ENCODE peak calls at places on chromosome 20, in six cellular contexts. M is stimulated activated naive CD8-positive, alpha-beta T cell treated with anti-CD3 and anti-CD28 coated beads, Interleukin-15, amount 100 ng/mL, for 72 hours; C is body of pancreas; D is B cell; T is naive thymus-derived CD8-positive, alpha-beta T cell; Q is RWPE2. H is an unnamed sample.

GRCh38 chr20:41293269-41294037 is 24.1 kb downstream of the ZHX3 start:
- ATAC-seq in M (no peak), C (no peak), D (no peak), T (no peak), Q (peak; percentile 49), H (peak; percentile 28)

GRCh38 chr20:63326314-63327228 is 33.6 kb downstream of the COL20A1 start:
- ATAC-seq in M (no peak), C (no peak), D (no peak), T (no peak), Q (no peak), H (no peak)

GRCh38 chr20:62979310-62979709 is 26.8 kb downstream of the SLC17A9 start:
- ATAC-seq in M (no peak), C (no peak), D (no peak), T (no peak), Q (no peak), H (no peak)

GRCh38 chr20:13492001-13492480 is 146.7 kb downstream of the TASP1 start:
- ATAC-seq in M (no peak), C (peak; percentile 90), D (no peak), T (no peak), Q (peak; percentile 83), H (no peak)

GRCh38 chr20:44632103-44632752 is 19.3 kb downstream of the ADA start:
- ATAC-seq in M (no peak), C (no peak), D (no peak), T (no peak), Q (no peak), H (no peak)

GRCh38 chr20:2778602-2779321 is 21.7 kb downstream of the CPXM1 start:
- ATAC-seq in M (no peak), C (no peak), D (no peak), T (no peak), Q (no peak), H (no peak)

GRCh38 chr20:10972219-10972860 is 298.5 kb upstream of the JAG1 start:
- ATAC-seq in M (no peak), C (peak; percentile 78), D (no peak), T (no peak), Q (no peak), H (no peak)

GRCh38 chr20:23255658-23256385 is 94.8 kb upstream of the NXT1 start:
- ATAC-seq in M (no peak), C (no peak), D (no peak), T (no peak), Q (no peak), H (no peak)

GRCh38 chr20:59781236-59781635 is 152.2 kb downstream of the SYCP2 start:
- ATAC-seq in M (no peak), C (no peak), D (no peak), T (no peak), Q (no peak), H (no peak)

GRCh38 chr20:34922654-34923381 is 32.8 kb downstream of the GSS start:
- ATAC-seq in M (no peak), C (peak; percentile 89), D (no peak), T (no peak), Q (peak; percentile 93), H (peak; percentile 69)

GRCh38 chr20:22583773-22584629 is at the start of gene FOXA2:
- ATAC-seq in M (no peak), C (peak; percentile 78), D (no peak), T (no peak), Q (peak; percentile 67), H (no peak)

GRCh38 chr20:17680128-17680835 is 1.8 kb downstream of the RRBP1 start:
- ATAC-seq in M (no peak), C (peak; percentile 10), D (no peak), T (no peak), Q (peak; percentile 28), H (no peak)

GRCh38 chr20:57735831-57736737 is 26.3 kb upstream of the PMEPA1 start:
- ATAC-seq in M (no peak), C (no peak), D (no peak), T (no peak), Q (no peak), H (no peak)

GRCh38 chr20:5989539-5989938 is 39.1 kb downstream of the MCM8 start:
- ATAC-seq in M (peak; percentile 35), C (no peak), D (no peak), T (no peak), Q (peak; percentile 40), H (no peak)

GRCh38 chr20:14757728-14758127 is 420.3 kb upstream of the FLRT3 start:
- ATAC-seq in M (no peak), C (no peak), D (no peak), T (no peak), Q (no peak), H (no peak)

GRCh38 chr20:64238115-64238825 is 17.3 kb upstream of the PCMTD2 start:
- ATAC-seq in M (no peak), C (no peak), D (no peak), T (no peak), Q (no peak), H (no peak)

GRCh38 chr20:58613061-58613854 is 37.8 kb upstream of the STX16 start:
- ATAC-seq in M (no peak), C (no peak), D (no peak), T (no peak), Q (no peak), H (no peak)

GRCh38 chr20:1900321-1900791 is 5.1 kb downstream of the SIRPA start:
- ATAC-seq in M (peak; percentile 73), C (peak; percentile 78), D (peak; percentile 22), T (no peak), Q (peak; percentile 77), H (peak; percentile 99)

GRCh38 chr20:34948030-34948429 is 7.6 kb downstream of the GSS start:
- ATAC-seq in M (no peak), C (no peak), D (no peak), T (no peak), Q (peak; percentile 71), H (peak; percentile 78)

GRCh38 chr20:58652606-58653303 is 1.7 kb downstream of the STX16 start:
- ATAC-seq in M (no peak), C (no peak), D (no peak), T (peak; percentile 3), Q (peak; percentile 20), H (peak; percentile 11)

GRCh38 chr20:47309806-47310426 is 46.6 kb downstream of the ZMYND8 start:
- ATAC-seq in M (no peak), C (no peak), D (no peak), T (no peak), Q (no peak), H (no peak)

GRCh38 chr20:20235681-20236080 is 132.2 kb upstream of the INSM1 start:
- ATAC-seq in M (no peak), C (no peak), D (no peak), T (no peak), Q (no peak), H (no peak)

GRCh38 chr20:41428285-41428684 is 61.7 kb upstream of the EMILIN3 start:
- ATAC-seq in M (peak; percentile 87), C (no peak), D (no peak), T (peak; percentile 95), Q (peak; percentile 95), H (peak; percentile 27)

GRCh38 chr20:32628960-32629530 is 43.9 kb upstream of the NOL4L start:
- ATAC-seq in M (no peak), C (no peak), D (no peak), T (no peak), Q (peak; percentile 11), H (no peak)

GRCh38 chr20:57539889-57540288 is 14.9 kb upstream of the CTCFL start:
- ATAC-seq in M (no peak), C (no peak), D (no peak), T (no peak), Q (no peak), H (no peak)

GRCh38 chr20:1635291-1635979 is 15.6 kb upstream of the SIRPB1 start:
- ATAC-seq in M (no peak), C (no peak), D (no peak), T (no peak), Q (no peak), H (no peak)

GRCh38 chr20:57474816-57475215 is 50.1 kb downstream of the CTCFL start:
- ATAC-seq in M (no peak), C (no peak), D (no peak), T (no peak), Q (no peak), H (no peak)

GRCh38 chr20:62282877-62283503 is 19.8 kb upstream of the ADRM1 start:
- ATAC-seq in M (no peak), C (no peak), D (no peak), T (no peak), Q (no peak), H (no peak)

GRCh38 chr20:56788671-56789610 is 159.8 kb downstream of the TFAP2C start:
- ATAC-seq in M (no peak), C (no peak), D (no peak), T (no peak), Q (peak; percentile 3), H (no peak)

GRCh38 chr20:46324379-46324778 is 16.1 kb upstream of the CDH22 start:
- ATAC-seq in M (no peak), C (no peak), D (no peak), T (no peak), Q (no peak), H (no peak)

GRCh38 chr20:51573576-51574243 is 31.2 kb upstream of the NFATC2 start:
- ATAC-seq in M (no peak), C (no peak), D (no peak), T (no peak), Q (peak; percentile 28), H (no peak)

GRCh38 chr20:47780990-47781389 is 4.3 kb downstream of the SULF2 start:
- ATAC-seq in M (no peak), C (no peak), D (no peak), T (no peak), Q (no peak), H (no peak)

GRCh38 chr20:25035924-25036323 is 22.0 kb downstream of the ACSS1 start:
- ATAC-seq in M (peak; percentile 75), C (no peak), D (no peak), T (peak; percentile 67), Q (no peak), H (no peak)

GRCh38 chr20:32541917-32542615 is 43.1 kb downstream of the NOL4L start:
- ATAC-seq in M (no peak), C (no peak), D (no peak), T (no peak), Q (no peak), H (no peak)

GRCh38 chr20:3093861-3094361 is 9.4 kb upstream of the AVP start:
- ATAC-seq in M (no peak), C (no peak), D (peak; percentile 50), T (peak; percentile 67), Q (no peak), H (no peak)

GRCh38 chr20:58192567-58192966 is 35.9 kb downstream of the ANKRD60 start:
- ATAC-seq in M (no peak), C (no peak), D (peak; percentile 41), T (no peak), Q (no peak), H (peak; percentile 61)

GRCh38 chr20:20820104-20820503 is 107.7 kb upstream of the RALGAPA2 start:
- ATAC-seq in M (no peak), C (peak; percentile 38), D (no peak), T (no peak), Q (no peak), H (peak; percentile 87)

GRCh38 chr20:62980970-62981369 is 25.8 kb downstream of the BHLHE23 start:
- ATAC-seq in M (peak; percentile 1), C (no peak), D (no peak), T (peak; percentile 65), Q (peak; percentile 26), H (peak; percentile 55)

GRCh38 chr20:63711085-63711645 is 3.3 kb downstream of the ZGPAT start:
- ATAC-seq in M (no peak), C (no peak), D (no peak), T (no peak), Q (no peak), H (no peak)

H was measured in SK-N-SH treated with all-trans-retinoic acid at 6 μM for 48 hours.